ENCODE peak calls at places on chromosome 18, in eight cellular contexts. T, D, C, P, A, M, R and B are unnamed samples.

GRCh38 chr18:49459404-49460171 is 857 bp downstream of the DYM start:
- DNase-seq in T (no peak), D (peak), C (no peak), P (no peak), A (no peak), M (peak), R (no peak), B (peak)

GRCh38 chr18:10072659-10073309 is 159.0 kb downstream of the VAPA start:
- DNase-seq in T (no peak), D (no peak), C (no peak), P (no peak), A (no peak), M (no peak), R (no peak), B (no peak)

GRCh38 chr18:5630057-5630765 is 86.4 kb upstream of the EPB41L3 start:
- DNase-seq in T (no peak), D (no peak), C (no peak), P (no peak), A (peak), M (peak), R (peak), B (peak)

GRCh38 chr18:23935804-23936203 is 78.8 kb upstream of the TTC39C start:
- DNase-seq in T (no peak), D (peak), C (no peak), P (peak), A (no peak), M (no peak), R (no peak), B (no peak)

GRCh38 chr18:78090584-78090983 is 840.9 kb downstream of the GALR1 start:
- DNase-seq in T (no peak), D (no peak), C (no peak), P (no peak), A (no peak), M (no peak), R (no peak), B (no peak)

GRCh38 chr18:25058520-25058919 is 293.4 kb downstream of the ZNF521 start:
- DNase-seq in T (no peak), D (no peak), C (no peak), P (no peak), A (no peak), M (no peak), R (no peak), B (no peak)

GRCh38 chr18:79797518-79798345 is at the start of gene KCNG2:
- DNase-seq in T (no peak), D (no peak), C (no peak), P (peak), A (no peak), M (peak), R (peak), B (peak)

GRCh38 chr18:27447530-27447929 is 262.4 kb upstream of the CHST9 start:
- DNase-seq in T (no peak), D (no peak), C (no peak), P (no peak), A (no peak), M (no peak), R (no peak), B (no peak)

GRCh38 chr18:10006261-10006903 is 92.6 kb downstream of the VAPA start:
- DNase-seq in T (no peak), D (no peak), C (peak), P (no peak), A (no peak), M (no peak), R (no peak), B (no peak)

GRCh38 chr18:48948112-48949050 is 2.4 kb downstream of the SMAD7 start:
- DNase-seq in T (no peak), D (peak), C (no peak), P (peak), A (peak), M (peak), R (no peak), B (peak)

GRCh38 chr18:34364699-34365098 is 140.0 kb upstream of the NOL4 start:
- DNase-seq in T (no peak), D (no peak), C (no peak), P (no peak), A (no peak), M (no peak), R (no peak), B (no peak)